ENCODE peak calls at places on chromosome 15, in seven cellular contexts. Q is heart right ventricle, B is stomach, O is MM.1S, N is pancreas, T is esophagus muscularis mucosa, A is lower lobe of right lung. G is an unnamed sample.

GRCh38 chr15:81303241-81304225 is 20.4 kb downstream of the STARD5 start:
- DNase-seq in N (no peak), A (no peak), Q (no peak), O (no peak), T (no peak), B (no peak), G (no peak)

GRCh38 chr15:70597056-70597603 is 166.2 kb downstream of the UACA start:
- DNase-seq in B (no peak), O (no peak), N (no peak), T (peak; percentile 57), Q (no peak), A (no peak), G (no peak)

GRCh38 chr15:33580526-33580925 is 269.8 kb downstream of the RYR3 start:
- DNase-seq in T (no peak), O (no peak), N (no peak), A (no peak), Q (no peak), B (no peak), G (no peak)

GRCh38 chr15:101489236-101489632 is 273 bp downstream of the PCSK6 start:
- DNase-seq in T (no peak), O (no peak), N (peak; percentile 57), Q (no peak), A (peak; percentile 62), B (peak; percentile 60), G (peak; percentile 63)

GRCh38 chr15:82880704-82881103 is 71.3 kb downstream of the WHAMM start:
- DNase-seq in N (no peak), A (no peak), T (no peak), B (no peak), Q (no peak), O (no peak), G (no peak)

GRCh38 chr15:63502843-63503738 is 1.3 kb upstream of the USP3 start:
- DNase-seq in A (peak; percentile 98), Q (peak; percentile 86), T (peak; percentile 97), B (peak; percentile 96), O (peak; percentile 82), N (peak; percentile 94), G (peak; percentile 81)

GRCh38 chr15:70967646-70968045 is 75.0 kb downstream of the LRRC49 start:
- DNase-seq in N (no peak), B (no peak), A (no peak), Q (no peak), T (no peak), O (no peak), G (no peak)

GRCh38 chr15:60442763-60443162 is 36.2 kb downstream of the ICE2 start:
- DNase-seq in N (no peak), B (no peak), Q (no peak), O (no peak), T (no peak), A (no peak), G (no peak)

GRCh38 chr15:40045572-40046217 is 6.7 kb upstream of the SRP14 start:
- DNase-seq in Q (no peak), O (peak; percentile 46), T (peak; percentile 66), A (no peak), N (no peak), B (no peak), G (no peak)
- H3K4me3 ChIP-seq in Q (no peak overlapping the region), O (no peak overlapping the region), T (no peak overlapping the region), A (peak overlapping the region; percentile 1), N (no peak overlapping the region), B (no peak overlapping the region), G (no peak overlapping the region)

DNA sequence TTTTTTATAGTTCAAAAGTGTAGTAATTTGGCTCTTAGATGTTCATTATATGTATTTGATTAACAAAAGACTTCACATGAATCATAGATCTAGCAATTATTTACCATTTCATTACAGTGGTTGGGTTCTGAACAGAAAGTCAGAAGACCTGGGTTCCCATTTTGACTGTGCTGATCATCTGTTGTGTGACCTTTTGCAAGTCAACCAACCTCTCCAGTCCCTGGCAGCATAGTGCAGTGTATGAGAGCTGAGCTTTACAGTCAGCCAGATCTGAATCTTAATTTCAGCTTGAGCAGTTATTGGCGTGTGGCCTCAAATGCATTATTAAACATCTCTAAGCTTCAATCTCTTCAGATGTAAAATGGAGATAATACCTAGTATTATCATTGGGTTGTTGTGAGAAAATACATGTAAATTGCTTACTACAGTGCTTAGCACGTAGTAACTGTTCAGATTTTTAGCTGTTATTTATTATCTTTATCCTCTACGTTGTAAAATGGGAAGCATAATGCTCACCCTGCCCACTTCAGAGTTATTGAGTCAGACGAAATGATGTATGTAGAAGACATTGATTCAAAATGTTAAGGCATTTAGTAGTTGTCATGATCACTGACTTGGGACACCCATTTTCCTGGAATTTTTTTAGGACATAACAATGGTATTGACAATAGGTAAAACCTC is 104.0 kb downstream of the KLHL25 start:
- DNase-seq in T (no peak), N (no peak), A (no peak), O (peak; percentile 53), B (no peak), Q (no peak), G (no peak)
- H3K4me1 ChIP-seq in T (peaks cover 78% of the 10 kb centered on the region), N (no peaks in the 10 kb centered on the region), A (peaks cover 64% of the 10 kb centered on the region), O (peaks cover 46% of the 10 kb centered on the region), B (peaks cover 80% of the 10 kb centered on the region), Q (peaks cover 74% of the 10 kb centered on the region), G (no peaks in the 10 kb centered on the region)

DNA sequence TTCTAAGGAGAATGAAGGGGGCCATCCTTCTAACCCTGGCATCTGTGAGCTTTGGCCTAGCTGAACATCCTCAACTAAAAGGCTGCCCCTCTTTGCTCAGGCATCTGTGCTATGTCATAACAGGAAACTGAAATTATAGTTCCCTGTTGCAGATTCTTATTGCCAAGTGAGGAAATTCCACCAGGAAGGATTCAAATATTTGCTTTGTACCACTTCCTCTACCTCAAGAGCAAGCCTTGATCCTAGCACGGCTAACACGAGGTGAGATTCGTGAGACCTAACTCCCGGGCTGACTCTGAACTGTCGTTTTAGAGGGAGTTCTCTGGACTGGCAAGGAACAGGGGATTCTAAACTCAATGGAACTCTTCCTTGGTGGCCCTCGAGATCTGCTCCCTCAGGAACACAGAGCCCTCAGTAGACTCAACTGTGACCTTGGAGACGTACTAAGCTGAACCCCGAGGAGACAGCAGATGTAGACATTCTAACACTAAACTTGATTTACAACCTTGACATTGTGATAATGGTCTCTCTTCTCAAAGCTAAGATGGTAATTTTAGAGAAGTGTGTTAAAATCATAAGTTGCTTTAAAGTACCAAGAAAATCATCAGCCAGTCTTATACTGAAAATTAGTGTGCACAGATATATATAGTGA is 4.2 kb downstream of the SPG21 start:
- DNase-seq in A (no peak), O (no peak), Q (no peak), T (no peak), N (no peak), B (peak; percentile 49), G (no peak)
- H3K4me3 ChIP-seq in A (peak overlapping the region; percentile 1), O (no peak overlapping the region), Q (no peak overlapping the region), T (no peak overlapping the region), N (no peak overlapping the region), B (no peak overlapping the region), G (no peak overlapping the region)

GRCh38 chr15:89136084-89136806 is 48.0 kb downstream of the ABHD2 start:
- DNase-seq in Q (no peak), A (no peak), T (no peak), B (no peak), O (no peak), N (peak; percentile 7), G (no peak)
- H3K4me1 ChIP-seq in Q (peaks cover 73% of the 10 kb centered on the region), A (peaks cover 78% of the 10 kb centered on the region), T (peaks cover 90% of the 10 kb centered on the region), B (peaks cover 89% of the 10 kb centered on the region), O (peaks cover 31% of the 10 kb centered on the region), N (peaks cover 44% of the 10 kb centered on the region), G (peaks cover 77% of the 10 kb centered on the region)

GRCh38 chr15:92884813-92885461 is 15.2 kb upstream of the CHD2 start:
- DNase-seq in T (no peak), B (no peak), A (no peak), N (no peak), Q (no peak), O (no peak), G (no peak)

GRCh38 chr15:92884459-92884812 is 15.7 kb upstream of the CHD2 start:
- DNase-seq in A (no peak), T (no peak), B (no peak), N (no peak), Q (no peak), O (no peak), G (no peak)

GRCh38 chr15:92887869-92888268 is 12.3 kb upstream of the CHD2 start:
- DNase-seq in O (no peak), A (no peak), T (no peak), N (no peak), Q (no peak), B (no peak), G (no peak)

GRCh38 chr15:92886815-92887214 is 13.3 kb upstream of the CHD2 start:
- DNase-seq in N (no peak), A (no peak), T (no peak), Q (no peak), B (no peak), O (no peak), G (no peak)

GRCh38 chr15:92886229-92886628 is 13.9 kb upstream of the CHD2 start:
- DNase-seq in A (no peak), B (no peak), T (no peak), N (no peak), Q (no peak), O (no peak), G (no peak)
- H3K4me3 ChIP-seq in A (peak overlapping the region; percentile 70), B (peak overlapping the region; percentile 96), T (peak overlapping the region; percentile 98), N (peak overlapping the region; percentile 98), Q (peak overlapping the region; percentile 83), O (no peak overlapping the region), G (peak overlapping the region; percentile 71)